ENCODE peak calls at places on chromosome X, in ten cellular contexts. Y, D, H, F, N, R, V, K, B and O are unnamed samples.

GRCh38 chrX:65575024-65575423 is 40.4 kb upstream of the LAS1L start:
- DNase-seq in N (peak), B (no peak), V (no peak), H (no peak), F (no peak), R (no peak), K (no peak), Y (no peak), D (no peak), O (no peak)

GRCh38 chrX:134002921-134003615 is 17.7 kb upstream of the GPC3 start:
- DNase-seq in F (no peak), H (no peak), R (no peak), Y (no peak), V (no peak), B (no peak), D (no peak), N (no peak), K (no peak), O (no peak)

GRCh38 chrX:150352114-150352513 is 11.0 kb upstream of the MAMLD1 start:
- DNase-seq in B (no peak), Y (no peak), N (peak), R (no peak), V (no peak), K (no peak), D (no peak), F (no peak), H (no peak), O (no peak)

GRCh38 chrX:102950908-102951866 is 14.1 kb downstream of the RAB40AL start:
- DNase-seq in D (peak), N (peak), V (peak), R (peak), K (no peak), H (peak), Y (peak), B (peak), F (peak), O (peak)

GRCh38 chrX:77899081-77899828 is at the start of gene COX7B:
- DNase-seq in N (peak), R (peak), D (peak), K (peak), B (peak), Y (peak), F (peak), V (peak), H (peak), O (peak)

GRCh38 chrX:16239211-16239610 is 71.9 kb downstream of the MAGEB17 start:
- DNase-seq in V (peak), N (peak), B (no peak), F (peak), Y (no peak), K (peak), R (peak), H (no peak), D (peak), O (no peak)

GRCh38 chrX:155179343-155179997 is 36.8 kb upstream of the VBP1 start:
- DNase-seq in H (peak), K (no peak), R (no peak), N (no peak), F (no peak), D (no peak), Y (no peak), B (no peak), V (no peak), O (no peak)

GRCh38 chrX:118325453-118325852 is 20.5 kb upstream of the WDR44 start:
- DNase-seq in N (peak), K (no peak), H (peak), Y (peak), R (no peak), B (no peak), V (no peak), F (no peak), D (no peak), O (no peak)

GRCh38 chrX:44244008-44244407 is 99.5 kb downstream of the EFHC2 start:
- DNase-seq in K (no peak), R (peak), Y (peak), V (no peak), B (peak), F (peak), N (peak), D (peak), H (peak), O (no peak)

GRCh38 chrX:70025464-70025863 is 24.3 kb downstream of the AWAT2 start:
- DNase-seq in H (no peak), Y (no peak), K (no peak), R (no peak), D (no peak), F (no peak), B (no peak), V (no peak), N (peak), O (no peak)
- H3K4me2 ChIP-seq in H (no peak), Y (no peak), K (peak), R (peak), D (no peak), F (no peak), B (no peak), V (no peak), N (no peak), O (no peak)

GRCh38 chrX:130772313-130773140 is 130.5 kb downstream of the ENOX2 start:
- DNase-seq in Y (no peak), H (no peak), N (peak), F (peak), D (peak), R (no peak), K (no peak), B (peak), V (no peak), O (no peak)
- H3K27ac ChIP-seq in Y (no peak), H (no peak), N (peak), F (no peak), D (no peak), R (no peak), K (peak), B (no peak), V (peak), O (no peak)

DNA sequence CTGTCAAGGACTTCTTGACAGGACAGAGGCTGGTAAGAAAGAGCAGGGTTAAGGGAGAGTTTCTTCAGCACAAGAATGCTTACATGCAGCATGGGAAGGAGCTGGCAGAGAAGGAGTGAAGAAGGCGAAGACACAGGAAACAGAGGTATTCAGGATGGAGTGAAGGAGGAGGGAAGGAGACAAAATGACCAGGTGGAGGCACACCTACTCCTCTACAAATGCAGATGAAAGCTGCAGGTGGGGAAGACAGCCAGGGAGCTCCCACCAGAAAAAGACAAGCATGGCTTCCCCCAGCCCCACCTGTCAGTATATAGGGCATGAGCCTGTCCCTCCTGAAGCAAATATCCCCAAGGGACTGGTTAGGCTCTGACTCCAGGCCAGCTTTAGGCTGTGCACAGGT is 29.6 kb upstream of the NKRF start:
- DNase-seq in Y (peak), D (no peak), R (no peak), B (no peak), V (no peak), N (no peak), F (no peak), H (no peak), K (no peak), O (no peak)
- H3K4me2 ChIP-seq in Y (no peak), D (no peak), R (no peak), B (no peak), V (no peak), N (no peak), F (no peak), H (peak), K (no peak), O (no peak)

GRCh38 chrX:40459576-40460158 is 121.1 kb upstream of the ATP6AP2 start:
- DNase-seq in Y (peak), R (no peak), K (no peak), V (no peak), F (no peak), D (no peak), H (no peak), B (no peak), N (no peak), O (no peak)

GRCh38 chrX:40462797-40463196 is 118.0 kb upstream of the ATP6AP2 start:
- DNase-seq in R (no peak), F (peak), V (no peak), D (no peak), Y (no peak), B (no peak), H (no peak), K (no peak), N (no peak), O (no peak)

GRCh38 chrX:40465735-40466551 is 114.8 kb upstream of the ATP6AP2 start:
- DNase-seq in H (no peak), B (no peak), F (no peak), Y (no peak), D (peak), N (no peak), R (no peak), K (no peak), V (no peak), O (peak)

DNA sequence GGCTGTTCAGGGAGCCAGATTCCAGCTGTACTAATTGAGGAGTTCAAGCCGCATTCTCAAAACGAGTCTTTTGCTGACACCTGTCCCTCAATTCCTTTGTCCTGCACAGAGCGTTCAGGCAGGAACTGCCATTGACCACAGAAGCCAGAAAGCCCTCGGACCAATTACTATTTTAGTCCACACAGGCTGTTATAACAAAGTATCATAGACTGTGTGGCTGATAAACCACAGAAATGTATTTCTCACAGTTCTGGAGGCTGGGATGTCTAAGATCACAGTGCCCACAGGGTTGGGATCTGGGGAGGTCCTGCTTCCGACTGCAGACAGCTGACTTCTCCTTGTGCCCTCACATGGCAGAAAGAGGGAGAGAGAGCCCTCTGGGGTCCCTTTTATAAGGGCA is 119.8 kb upstream of the ATP6AP2 start:
- DNase-seq in K (no peak), Y (no peak), F (peak), R (no peak), B (no peak), H (peak), N (no peak), D (no peak), V (no peak), O (no peak)
- H3K27ac ChIP-seq in K (no peak), Y (no peak), F (no peak), R (no peak), B (no peak), H (no peak), N (no peak), D (no peak), V (no peak), O (no peak)